ENCODE peak calls at places on chromosome 7, in five cellular contexts. H is activated naive CD4-positive, alpha-beta T cell treated with Interleukin-2 at 50 U/mL for 16 hours; Z is CD8-positive, alpha-beta memory T cell; J is cortex of kidney; X is activated CD8-positive, alpha-beta memory T cell treated with anti-CD3 and anti-CD28 coated beads, Interleukin-2, amount 50 U/mL, for 48 hours. S is an unnamed sample.

GRCh38 chr7:122803851-122804250 is 82.4 kb downstream of the CADPS2 start:
- DNase-seq in X (no peak), Z (no peak), H (no peak), J (no peak), S (no peak)

GRCh38 chr7:27872281-27873005 is 132.5 kb downstream of the TAX1BP1 start:
- DNase-seq in X (no peak), H (no peak), J (no peak), Z (no peak), S (no peak)

GRCh38 chr7:74020396-74020795 is 7.6 kb upstream of the ELN start:
- DNase-seq in H (no peak), X (no peak), Z (no peak), J (no peak), S (no peak)

GRCh38 chr7:128190051-128190640 is 50.9 kb upstream of the LEP start:
- DNase-seq in J (no peak), Z (no peak), X (peak; percentile 10), H (no peak), S (no peak)

GRCh38 chr7:140723002-140723401 is 26.5 kb downstream of the NDUFB2 start:
- DNase-seq in H (peak; percentile 10), J (no peak), X (no peak), Z (peak; percentile 60), S (no peak)

GRCh38 chr7:30852360-30852709 is 59.3 kb upstream of the AQP1 start:
- DNase-seq in Z (no peak), H (no peak), J (no peak), X (no peak), S (no peak)

GRCh38 chr7:135716677-135717238 is 11.2 kb downstream of the SLC13A4 start:
- DNase-seq in Z (no peak), X (no peak), H (no peak), J (no peak), S (peak; percentile 86)

GRCh38 chr7:127619681-127620405 is 1.9 kb upstream of the PAX4 start:
- DNase-seq in H (no peak), J (no peak), X (no peak), Z (no peak), S (no peak)

GRCh38 chr7:105429746-105430612 is 41.3 kb upstream of the SRPK2 start:
- DNase-seq in J (no peak), X (no peak), Z (peak; percentile 45), H (peak; percentile 32), S (peak; percentile 46)

GRCh38 chr7:139044813-139045794 is 9.3 kb upstream of the ZC3HAV1L start:
- DNase-seq in Z (peak; percentile 40), J (no peak), X (no peak), H (no peak), S (no peak)

GRCh38 chr7:99092064-99092720 is 51.7 kb downstream of the SMURF1 start:
- DNase-seq in J (no peak), Z (no peak), X (no peak), H (no peak), S (no peak)

GRCh38 chr7:25260862-25261454 is 32.7 kb upstream of the NPVF start:
- DNase-seq in X (no peak), H (no peak), J (no peak), Z (peak; percentile 54), S (peak; percentile 51)

GRCh38 chr7:34761627-34762026 is 103.6 kb downstream of the NPSR1 start:
- DNase-seq in Z (no peak), X (no peak), J (no peak), H (no peak), S (no peak)

GRCh38 chr7:71753959-71754652 is 622.2 kb downstream of the GALNT17 start:
- DNase-seq in H (no peak), J (no peak), Z (no peak), X (no peak), S (no peak)